ENCODE peak calls at places on chromosomes 13 and 19, in four cellular contexts. M is H1, T is GM12878, P is K562. G is an unnamed sample. For H3K4me1, the result is how much of the 10 kb centered on the place peaks cover.

GRCh38 chr19:56109216-56109615 is 11.9 kb downstream of the ZNF787 start:
- DNase-seq in P (no peak), M (no peak), T (no peak), G (no peak)

GRCh38 chr13:29911781-29912478 is 61.5 kb upstream of the UBL3 start:
- DNase-seq in T (no peak), M (no peak), P (no peak), G (no peak)

GRCh38 chr13:50948576-50948975 is 39.0 kb downstream of the RNASEH2B start:
- DNase-seq in M (no peak), T (no peak), P (no peak), G (no peak)

GRCh38 chr13:87355451-87355850 is 315.7 kb upstream of the SLITRK5 start:
- DNase-seq in P (no peak), T (no peak), M (no peak), G (no peak)

GRCh38 chr19:31707206-31707605 is 358.0 kb upstream of the TSHZ3 start:
- DNase-seq in P (no peak), M (no peak), T (no peak), G (no peak)

GRCh38 chr19:29088761-29089160 is 124.2 kb downstream of the UQCRFS1 start:
- DNase-seq in M (no peak), P (no peak), T (no peak), G (no peak)

GRCh38 chr13:44719857-44720671 is 143.9 kb upstream of the TSC22D1 start:
- DNase-seq in M (no peak), T (no peak), P (no peak), G (no peak)

GRCh38 chr19:2603320-2603719 is 99.2 kb downstream of the GNG7 start:
- DNase-seq in T (no peak), M (no peak), P (no peak), G (no peak)

GRCh38 chr19:39444598-39445257 is 654 bp upstream of the SUPT5H start:
- DNase-seq in T (no peak), P (no peak), M (no peak), G (no peak)

GRCh38 chr13:110714798-110715394 is 1.4 kb downstream of the ING1 start:
- DNase-seq in P (no peak), T (no peak), M (no peak), G (peak)

GRCh38 chr13:96982672-96983071 is 11.6 kb downstream of the OXGR1 start:
- DNase-seq in T (no peak), M (no peak), P (no peak), G (no peak)

GRCh38 chr13:24304620-24305019 is 4.8 kb upstream of the C1QTNF9 start:
- DNase-seq in M (no peak), T (no peak), P (no peak), G (no peak)

GRCh38 chr19:41408256-41408655 is 10.6 kb downstream of the BCKDHA start:
- DNase-seq in P (no peak), T (no peak), M (no peak), G (no peak)

GRCh38 chr13:79389031-79389430 is 17.0 kb downstream of the RBM26 start:
- DNase-seq in P (no peak), T (no peak), M (no peak), G (no peak)

GRCh38 chr13:37342205-37342604 is 236.7 kb upstream of the CSNK1A1L start:
- DNase-seq in M (no peak), P (no peak), T (no peak), G (no peak)

GRCh38 chr13:25192936-25193335 is 20.8 kb upstream of the AMER2 start:
- DNase-seq in T (no peak), P (no peak), M (no peak), G (no peak)

GRCh38 chr19:13817615-13818371 is 22.6 kb downstream of the ZSWIM4 start:
- DNase-seq in T (no peak), P (peak), M (peak), G (no peak)

GRCh38 chr13:106532111-106532929 is 3.1 kb downstream of the EFNB2 start:
- DNase-seq in T (no peak), P (no peak), M (no peak), G (no peak)

GRCh38 chr19:55079400-55080038 is 3.9 kb downstream of the EPS8L1 start:
- DNase-seq in T (no peak), M (no peak), P (no peak), G (no peak)

GRCh38 chr19:12721656-12722565 is 1.8 kb downstream of the TNPO2 start:
- DNase-seq in T (no peak), M (peak), P (peak), G (peak)

GRCh38 chr13:94764576-94765321 is 52.4 kb upstream of the SOX21 start:
- DNase-seq in P (no peak), M (no peak), T (no peak), G (no peak)

GRCh38 chr19:29546583-29547190 is 20.9 kb downstream of the VSTM2B start:
- DNase-seq in M (no peak), P (no peak), T (no peak), G (peak)

GRCh38 chr19:34588249-34588648 is 88.7 kb downstream of the SCGB2B2 start:
- DNase-seq in T (no peak), P (no peak), M (no peak), G (no peak)

GRCh38 chr19:57872450-57872849 is 16.4 kb downstream of the ZNF814 start:
- DNase-seq in M (no peak), P (no peak), T (no peak), G (no peak)

GRCh38 chr19:11137542-11138384 is 17.8 kb downstream of the SPC24 start:
- DNase-seq in P (peak), T (no peak), M (no peak), G (peak)

GRCh38 chr19:45038931-45039893 is at the start of gene CLASRP:
- DNase-seq in M (no peak), T (peak), P (peak), G (peak)

GRCh38 chr19:48873476-48874308 is 1.5 kb downstream of the PPP1R15A start:
- DNase-seq in P (peak), M (no peak), T (no peak), G (no peak)

GRCh38 chr13:109500146-109500773 is 286.1 kb downstream of the IRS2 start:
- DNase-seq in M (no peak), T (no peak), P (no peak), G (no peak)

GRCh38 chr19:934865-935422 is 9.1 kb downstream of the ARID3A start:
- DNase-seq in T (no peak), M (no peak), P (no peak), G (peak)

GRCh38 chr13:91664036-91664435 is 265.6 kb downstream of the GPC5 start:
- DNase-seq in M (no peak), T (no peak), P (no peak), G (no peak)

GRCh38 chr13:31756346-31756745 is 17.0 kb downstream of the RXFP2 start:
- DNase-seq in T (no peak), P (no peak), M (no peak), G (no peak)

GRCh38 chr13:97849305-97849704 is 104.2 kb upstream of the IPO5 start:
- DNase-seq in P (no peak), M (no peak), T (peak), G (peak)

GRCh38 chr19:11475861-11476260 is 5.0 kb downstream of the ELAVL3 start:
- DNase-seq in M (no peak), P (no peak), T (no peak), G (no peak)

GRCh38 chr19:18800079-18800478 is 9.0 kb upstream of the COMP start:
- DNase-seq in T (no peak), M (no peak), P (no peak), G (no peak)

GRCh38 chr19:52237771-52238400 is 31.5 kb upstream of the ZNF766 start:
- DNase-seq in P (peak), T (peak), M (no peak), G (peak)

GRCh38 chr13:66362485-66362884 is 867.7 kb downstream of the PCDH9 start:
- DNase-seq in T (no peak), M (no peak), P (no peak), G (no peak)

GRCh38 chr13:23561261-23561660 is 9.0 kb upstream of the TNFRSF19 start:
- DNase-seq in T (peak), M (no peak), P (no peak), G (no peak)

GRCh38 chr19:46297700-46298476 is 1.0 kb downstream of the HIF3A start:
- DNase-seq in P (peak), T (no peak), M (no peak), G (no peak)

GRCh38 chr19:961866-962620 is 22.1 kb upstream of the WDR18 start:
- DNase-seq in M (no peak), T (no peak), P (peak), G (peak)

DNA sequence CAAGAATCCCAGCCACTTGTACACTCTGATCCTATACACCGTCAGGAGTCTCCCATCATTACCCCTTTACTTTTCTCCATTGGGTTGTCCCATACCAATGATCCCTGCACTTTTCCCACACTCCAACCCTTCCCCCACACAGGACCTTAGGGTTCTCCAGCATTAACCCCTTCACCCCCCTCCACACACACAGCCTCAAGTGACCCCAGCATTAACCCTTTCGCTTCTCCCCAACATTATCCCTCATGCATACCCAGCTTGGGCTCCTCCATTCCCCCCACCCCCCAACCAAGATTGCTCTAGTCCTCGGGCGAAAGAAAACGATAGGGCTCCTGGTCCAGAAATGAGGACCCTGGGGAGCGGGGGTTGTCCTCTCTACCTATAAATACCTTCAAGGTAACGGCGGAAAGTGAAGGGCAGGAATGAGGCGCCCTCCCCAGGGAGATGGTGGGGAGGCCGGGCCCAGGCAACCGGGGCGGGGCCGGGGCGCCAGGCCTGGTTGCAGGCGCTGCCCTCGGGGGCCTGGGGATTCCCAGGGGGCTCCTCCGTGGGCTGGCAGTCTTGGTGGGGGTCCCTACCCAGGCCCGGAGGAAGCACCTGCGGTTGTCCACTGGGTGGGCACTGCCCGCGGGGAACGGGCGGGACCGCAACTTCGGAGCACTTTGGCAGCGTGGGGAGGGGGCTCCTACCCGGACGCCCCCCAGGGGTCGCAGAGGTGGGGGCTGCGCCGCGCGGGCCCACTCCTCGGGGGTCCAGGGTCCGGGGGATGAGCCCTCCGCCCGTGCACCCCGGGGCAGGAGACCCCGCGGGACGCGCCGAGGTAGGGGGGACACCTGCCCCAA is 757 bp downstream of the WIZ start:
- DNase-seq in M (no peak), P (no peak), T (no peak), G (no peak)
- H3K4me1 ChIP-seq in M (under half), P (under half), T (under half), G (under half)

GRCh38 chr19:6239401-6239844 is 40.4 kb downstream of the MLLT1 start:
- DNase-seq in M (no peak), P (no peak), T (no peak), G (no peak)
- TF ChIP-seq CBX5 in M (no peak), P (no peak), T (no peak), G (no peak)

DNA sequence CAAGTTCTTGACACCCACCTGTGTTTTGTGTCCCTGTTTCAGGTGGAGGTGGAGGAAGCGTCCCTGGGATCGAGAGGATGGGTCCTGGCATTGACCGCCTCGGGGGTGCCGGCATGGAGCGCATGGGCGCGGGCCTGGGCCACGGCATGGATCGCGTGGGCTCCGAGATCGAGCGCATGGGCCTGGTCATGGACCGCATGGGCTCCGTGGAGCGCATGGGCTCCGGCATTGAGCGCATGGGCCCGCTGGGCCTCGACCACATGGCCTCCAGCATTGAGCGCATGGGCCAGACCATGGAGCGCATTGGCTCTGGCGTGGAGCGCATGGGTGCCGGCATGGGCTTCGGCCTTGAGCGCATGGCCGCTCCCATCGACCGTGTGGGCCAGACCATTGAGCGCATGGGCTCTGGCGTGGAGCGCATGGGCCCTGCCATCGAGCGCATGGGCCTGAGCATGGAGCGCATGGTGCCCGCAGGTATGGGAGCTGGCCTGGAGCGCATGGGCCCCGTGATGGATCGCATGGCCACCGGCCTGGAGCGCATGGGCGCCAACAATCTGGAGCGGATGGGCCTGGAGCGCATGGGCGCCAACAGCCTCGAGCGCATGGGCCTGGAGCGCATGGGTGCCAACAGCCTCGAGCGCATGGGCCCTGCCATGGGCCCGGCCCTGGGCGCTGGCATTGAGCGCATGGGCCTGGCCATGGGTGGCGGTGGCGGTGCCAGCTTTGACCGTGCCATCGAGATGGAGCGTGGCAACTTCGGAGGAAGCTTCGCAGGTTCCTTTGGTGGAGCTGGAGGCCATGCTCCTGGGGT is 16.7 kb downstream of the PRAM1 start:
- DNase-seq in M (no peak), P (no peak), T (no peak), G (no peak)
- H3K4me1 ChIP-seq in M (under half), P (under half), T (under half), G (under half)

GRCh38 chr13:38871275-38871674 is 119.4 kb downstream of the STOML3 start:
- DNase-seq in T (no peak), P (no peak), M (no peak), G (peak)

GRCh38 chr13:38875186-38875875 is 115.3 kb downstream of the STOML3 start:
- DNase-seq in M (no peak), P (no peak), T (no peak), G (no peak)

GRCh38 chr13:38868399-38868798 is 122.2 kb downstream of the STOML3 start:
- DNase-seq in P (no peak), T (no peak), M (no peak), G (no peak)

GRCh38 chr13:38868870-38869269 is 121.8 kb downstream of the STOML3 start:
- DNase-seq in P (no peak), M (no peak), T (no peak), G (no peak)

GRCh38 chr13:38872693-38873092 is 117.9 kb downstream of the STOML3 start:
- DNase-seq in T (no peak), P (peak), M (peak), G (peak)
- TF ChIP-seq CBX5 in T (no peak), P (no peak), M (no peak), G (no peak)

GRCh38 chr19:50912102-50912599 is 956 bp upstream of the KLK4 start:
- DNase-seq in P (no peak), M (no peak), T (no peak), G (no peak)

GRCh38 chr19:50911206-50912101 is at the start of gene KLK4:
- DNase-seq in T (no peak), P (no peak), M (no peak), G (no peak)

GRCh38 chr19:50909240-50910070 is 1.7 kb downstream of the KLK4 start:
- DNase-seq in M (peak), T (no peak), P (peak), G (peak)

GRCh38 chr19:50912727-50913716 is 1.8 kb upstream of the KLK4 start:
- DNase-seq in P (no peak), T (no peak), M (no peak), G (no peak)

GRCh38 chr19:50910722-50911121 is 473 bp downstream of the KLK4 start:
- DNase-seq in M (no peak), P (no peak), T (no peak), G (no peak)
- H3K4me1 ChIP-seq in M (under half), P (under half), T (under half), G (under half)